ENCODE peak calls at places on chromosomes 5 and 9, in nine cellular contexts. One of them, this sample, is unnamed.

GRCh38 chr9:131020388-131020787 is 11.4 kb downstream of the LAMC3 start:
- DNase-seq in NCI-H524: no peak
- DNase-seq in MCF 10A: no peak
- DNase-seq in lower leg skin: peak; percentile 74
- DNase-seq in nucleus accumbens: no peak
- DNase-seq in kidney: no peak
- DNase-seq in activated naive CD8-positive, alpha-beta T cell treated with anti-CD3 and anti-CD28 coated beads for 36 hours: no peak
- DNase-seq in CD8-positive, alpha-beta memory T cell: no peak
- DNase-seq in ureter: no peak
- DNase-seq in this sample: no peak

GRCh38 chr9:93568169-93568568 is 8.2 kb upstream of the PHF2 start:
- DNase-seq in lower leg skin: no peak
- DNase-seq in nucleus accumbens: no peak
- DNase-seq in ureter: no peak
- DNase-seq in MCF 10A: no peak
- DNase-seq in activated naive CD8-positive, alpha-beta T cell treated with anti-CD3 and anti-CD28 coated beads for 36 hours: no peak
- DNase-seq in NCI-H524: no peak
- DNase-seq in kidney: no peak
- DNase-seq in CD8-positive, alpha-beta memory T cell: no peak
- DNase-seq in this sample: no peak

GRCh38 chr9:98819231-98819630 is 11.8 kb downstream of the GALNT12 start:
- DNase-seq in kidney: no peak
- DNase-seq in lower leg skin: no peak
- DNase-seq in CD8-positive, alpha-beta memory T cell: no peak
- DNase-seq in MCF 10A: no peak
- DNase-seq in activated naive CD8-positive, alpha-beta T cell treated with anti-CD3 and anti-CD28 coated beads for 36 hours: no peak
- DNase-seq in NCI-H524: no peak
- DNase-seq in ureter: no peak
- DNase-seq in nucleus accumbens: no peak
- DNase-seq in this sample: no peak

GRCh38 chr9:95349109-95350038 is 31.9 kb upstream of the FANCC start:
- DNase-seq in activated naive CD8-positive, alpha-beta T cell treated with anti-CD3 and anti-CD28 coated beads for 36 hours: peak; percentile 25
- DNase-seq in kidney: no peak
- DNase-seq in ureter: no peak
- DNase-seq in CD8-positive, alpha-beta memory T cell: no peak
- DNase-seq in NCI-H524: peak; percentile 42
- DNase-seq in nucleus accumbens: no peak
- DNase-seq in MCF 10A: no peak
- DNase-seq in lower leg skin: no peak
- DNase-seq in this sample: no peak

GRCh38 chr9:88936132-88936531 is 55.1 kb upstream of the S1PR3 start:
- DNase-seq in activated naive CD8-positive, alpha-beta T cell treated with anti-CD3 and anti-CD28 coated beads for 36 hours: no peak
- DNase-seq in CD8-positive, alpha-beta memory T cell: no peak
- DNase-seq in nucleus accumbens: no peak
- DNase-seq in ureter: no peak
- DNase-seq in lower leg skin: no peak
- DNase-seq in NCI-H524: no peak
- DNase-seq in MCF 10A: no peak
- DNase-seq in kidney: no peak
- DNase-seq in this sample: no peak

GRCh38 chr5:60677831-60678664 is 21.9 kb downstream of the DEPDC1B start:
- DNase-seq in nucleus accumbens: no peak
- DNase-seq in kidney: no peak
- DNase-seq in MCF 10A: peak; percentile 58
- DNase-seq in CD8-positive, alpha-beta memory T cell: peak; percentile 9
- DNase-seq in lower leg skin: no peak
- DNase-seq in activated naive CD8-positive, alpha-beta T cell treated with anti-CD3 and anti-CD28 coated beads for 36 hours: no peak
- DNase-seq in NCI-H524: peak; percentile 29
- DNase-seq in ureter: no peak
- DNase-seq in this sample: peak; percentile 27

GRCh38 chr5:132659598-132660493 is 1.9 kb downstream of the IL13 start:
- DNase-seq in CD8-positive, alpha-beta memory T cell: no peak
- DNase-seq in activated naive CD8-positive, alpha-beta T cell treated with anti-CD3 and anti-CD28 coated beads for 36 hours: no peak
- DNase-seq in MCF 10A: no peak
- DNase-seq in nucleus accumbens: no peak
- DNase-seq in kidney: no peak
- DNase-seq in ureter: no peak
- DNase-seq in lower leg skin: no peak
- DNase-seq in NCI-H524: no peak
- DNase-seq in this sample: no peak

GRCh38 chr5:145681686-145682085 is 153.5 kb downstream of the PRELID2 start:
- DNase-seq in CD8-positive, alpha-beta memory T cell: no peak
- DNase-seq in ureter: peak; percentile 54
- DNase-seq in activated naive CD8-positive, alpha-beta T cell treated with anti-CD3 and anti-CD28 coated beads for 36 hours: peak; percentile 9
- DNase-seq in NCI-H524: peak; percentile 71
- DNase-seq in lower leg skin: peak; percentile 60
- DNase-seq in kidney: no peak
- DNase-seq in nucleus accumbens: peak; percentile 4
- DNase-seq in MCF 10A: peak; percentile 94
- DNase-seq in this sample: peak; percentile 79

GRCh38 chr9:133997584-133997983 is 5.5 kb upstream of the VAV2 start:
- DNase-seq in nucleus accumbens: no peak
- DNase-seq in CD8-positive, alpha-beta memory T cell: no peak
- DNase-seq in NCI-H524: no peak
- DNase-seq in ureter: no peak
- DNase-seq in kidney: no peak
- DNase-seq in lower leg skin: no peak
- DNase-seq in activated naive CD8-positive, alpha-beta T cell treated with anti-CD3 and anti-CD28 coated beads for 36 hours: no peak
- DNase-seq in MCF 10A: no peak
- DNase-seq in this sample: no peak

GRCh38 chr9:113222482-113222841 is 1.1 kb downstream of the SLC31A1 start:
- DNase-seq in activated naive CD8-positive, alpha-beta T cell treated with anti-CD3 and anti-CD28 coated beads for 36 hours: no peak
- DNase-seq in NCI-H524: no peak
- DNase-seq in ureter: no peak
- DNase-seq in lower leg skin: no peak
- DNase-seq in MCF 10A: peak; percentile 44
- DNase-seq in CD8-positive, alpha-beta memory T cell: no peak
- DNase-seq in nucleus accumbens: no peak
- DNase-seq in kidney: no peak
- DNase-seq in this sample: peak; percentile 26

GRCh38 chr5:154520861-154521453 is 42.9 kb upstream of the HAND1 start:
- DNase-seq in CD8-positive, alpha-beta memory T cell: no peak
- DNase-seq in kidney: no peak
- DNase-seq in ureter: no peak
- DNase-seq in lower leg skin: no peak
- DNase-seq in NCI-H524: peak; percentile 50
- DNase-seq in nucleus accumbens: peak; percentile 8
- DNase-seq in activated naive CD8-positive, alpha-beta T cell treated with anti-CD3 and anti-CD28 coated beads for 36 hours: no peak
- DNase-seq in MCF 10A: peak; percentile 76
- DNase-seq in this sample: no peak

GRCh38 chr5:176533894-176534611 is 3.1 kb downstream of the RNF44 start:
- DNase-seq in lower leg skin: no peak
- DNase-seq in CD8-positive, alpha-beta memory T cell: peak; percentile 55
- DNase-seq in MCF 10A: peak; percentile 63
- DNase-seq in nucleus accumbens: no peak
- DNase-seq in kidney: peak; percentile 74
- DNase-seq in ureter: no peak
- DNase-seq in NCI-H524: no peak
- DNase-seq in activated naive CD8-positive, alpha-beta T cell treated with anti-CD3 and anti-CD28 coated beads for 36 hours: peak; percentile 48
- DNase-seq in this sample: peak; percentile 68

GRCh38 chr5:31638286-31638685 is 645 bp upstream of the PDZD2 start:
- DNase-seq in kidney: no peak
- DNase-seq in nucleus accumbens: no peak
- DNase-seq in NCI-H524: peak; percentile 52
- DNase-seq in lower leg skin: peak; percentile 18
- DNase-seq in activated naive CD8-positive, alpha-beta T cell treated with anti-CD3 and anti-CD28 coated beads for 36 hours: peak; percentile 4
- DNase-seq in MCF 10A: no peak
- DNase-seq in ureter: no peak
- DNase-seq in CD8-positive, alpha-beta memory T cell: no peak
- DNase-seq in this sample: no peak

GRCh38 chr5:179237770-179238627 is 107.3 kb downstream of the ADAMTS2 start:
- DNase-seq in kidney: peak; percentile 54
- DNase-seq in nucleus accumbens: no peak
- DNase-seq in lower leg skin: no peak
- DNase-seq in CD8-positive, alpha-beta memory T cell: no peak
- DNase-seq in activated naive CD8-positive, alpha-beta T cell treated with anti-CD3 and anti-CD28 coated beads for 36 hours: no peak
- DNase-seq in MCF 10A: no peak
- DNase-seq in ureter: peak; percentile 38
- DNase-seq in NCI-H524: no peak
- DNase-seq in this sample: no peak

This sample was measured in AML-193.